ENCODE peak calls at places on chromosome 9, in ten cellular contexts. L is psoas muscle; A is GM12891; J is type B pancreatic cell; F is HT1080; N is activated naive CD4-positive, alpha-beta T cell treated with anti-CD3 and anti-CD28 coated beads, Interleukin-2, amount 50 U/mL, for 72 hours; V is T-helper 2 cell; T is uterus; K is RWPE1; Q is spleen. Y is an unnamed sample.

GRCh38 chr9:5072871-5073270 is 87.8 kb downstream of the JAK2 start:
- DNase-seq in L (no peak), A (no peak), J (no peak), F (no peak), N (no peak), V (no peak), T (no peak), K (no peak), Q (no peak), Y (no peak)

GRCh38 chr9:33180526-33181184 is 13.5 kb upstream of the B4GALT1 start:
- DNase-seq in L (no peak), A (no peak), J (no peak), F (peak), N (no peak), V (no peak), T (no peak), K (no peak), Q (no peak), Y (no peak)

GRCh38 chr9:114091711-114092110 is 7.4 kb downstream of the KIF12 start:
- DNase-seq in L (no peak), A (no peak), J (peak), F (no peak), N (no peak), V (no peak), T (no peak), K (no peak), Q (no peak), Y (no peak)

GRCh38 chr9:129930743-129931142 is 95.5 kb downstream of the USP20 start:
- DNase-seq in L (no peak), A (no peak), J (no peak), F (no peak), N (no peak), V (no peak), T (no peak), K (no peak), Q (no peak), Y (no peak)

GRCh38 chr9:92737611-92738299 is 26.9 kb downstream of the BICD2 start:
- DNase-seq in L (no peak), A (no peak), J (no peak), F (no peak), N (no peak), V (no peak), T (no peak), K (no peak), Q (peak), Y (no peak)

GRCh38 chr9:92538541-92538940 is 2.8 kb upstream of the ECM2 start:
- DNase-seq in L (no peak), A (no peak), J (no peak), F (peak), N (no peak), V (no peak), T (no peak), K (no peak), Q (no peak), Y (no peak)

GRCh38 chr9:19788152-19788551 is 685 bp downstream of the SLC24A2 start:
- DNase-seq in L (no peak), A (no peak), J (no peak), F (no peak), N (no peak), V (no peak), T (no peak), K (no peak), Q (no peak), Y (no peak)

GRCh38 chr9:121328476-121328875 is 41.6 kb downstream of the STOM start:
- DNase-seq in L (no peak), A (no peak), J (no peak), F (no peak), N (no peak), V (no peak), T (no peak), K (no peak), Q (no peak), Y (no peak)

GRCh38 chr9:104856413-104856941 is 71.5 kb downstream of the ABCA1 start:
- DNase-seq in L (no peak), A (no peak), J (no peak), F (no peak), N (no peak), V (no peak), T (no peak), K (no peak), Q (no peak), Y (peak)

GRCh38 chr9:35103660-35104191 is 795 bp upstream of the STOML2 start:
- DNase-seq in L (no peak), A (no peak), J (no peak), F (no peak), N (no peak), V (no peak), T (no peak), K (no peak), Q (no peak), Y (no peak)

GRCh38 chr9:84442712-84443111 is 102.2 kb upstream of the SLC28A3 start:
- DNase-seq in L (no peak), A (no peak), J (no peak), F (no peak), N (no peak), V (no peak), T (no peak), K (no peak), Q (no peak), Y (no peak)

GRCh38 chr9:13719981-13720380 is 440.5 kb upstream of the MPDZ start:
- DNase-seq in L (no peak), A (no peak), J (no peak), F (peak), N (no peak), V (no peak), T (no peak), K (no peak), Q (no peak), Y (no peak)

GRCh38 chr9:38037981-38038306 is 31.1 kb downstream of the SHB start:
- DNase-seq in L (no peak), A (no peak), J (no peak), F (no peak), N (no peak), V (no peak), T (no peak), K (no peak), Q (no peak), Y (no peak)

GRCh38 chr9:132977626-132978450 is 656 bp upstream of the GFI1B start:
- DNase-seq in L (peak), A (peak), J (no peak), F (peak), N (peak), V (peak), T (peak), K (peak), Q (peak), Y (no peak)

GRCh38 chr9:2857564-2858198 is 13.8 kb upstream of the PUM3 start:
- DNase-seq in L (no peak), A (peak), J (peak), F (peak), N (peak), V (no peak), T (peak), K (peak), Q (no peak), Y (no peak)

GRCh38 chr9:7779201-7779600 is 20.4 kb downstream of the DMAC1 start:
- DNase-seq in L (no peak), A (no peak), J (no peak), F (no peak), N (no peak), V (no peak), T (no peak), K (no peak), Q (no peak), Y (no peak)

GRCh38 chr9:120982851-120983250 is 56.3 kb upstream of the TRAF1 start:
- DNase-seq in L (no peak), A (no peak), J (no peak), F (no peak), N (no peak), V (no peak), T (no peak), K (no peak), Q (no peak), Y (no peak)

GRCh38 chr9:133367221-133367620 is 8.6 kb downstream of the SURF4 start:
- DNase-seq in L (no peak), A (no peak), J (no peak), F (no peak), N (no peak), V (no peak), T (no peak), K (no peak), Q (no peak), Y (no peak)

GRCh38 chr9:16575878-16576245 is 294.6 kb downstream of the BNC2 start:
- DNase-seq in L (no peak), A (no peak), J (no peak), F (no peak), N (no peak), V (no peak), T (no peak), K (no peak), Q (no peak), Y (no peak)

GRCh38 chr9:13607746-13608445 is 328.4 kb upstream of the MPDZ start:
- DNase-seq in L (no peak), A (no peak), J (no peak), F (no peak), N (no peak), V (no peak), T (no peak), K (no peak), Q (no peak), Y (no peak)

GRCh38 chr9:134206317-134207300 is 42.2 kb upstream of the RNU6ATAC start:
- DNase-seq in L (peak), A (no peak), J (no peak), F (no peak), N (no peak), V (no peak), T (peak), K (no peak), Q (peak), Y (no peak)

GRCh38 chr9:11064853-11065252 is 452.1 kb upstream of the PTPRD start:
- DNase-seq in L (no peak), A (no peak), J (no peak), F (peak), N (no peak), V (no peak), T (no peak), K (no peak), Q (no peak), Y (no peak)

GRCh38 chr9:38074441-38074943 is 5.5 kb upstream of the SHB start:
- DNase-seq in L (no peak), A (no peak), J (no peak), F (peak), N (no peak), V (no peak), T (no peak), K (no peak), Q (no peak), Y (no peak)

GRCh38 chr9:137138701-137139467 is at the start of gene GRIN1:
- DNase-seq in L (no peak), A (no peak), J (no peak), F (no peak), N (peak), V (no peak), T (no peak), K (peak), Q (no peak), Y (no peak)

GRCh38 chr9:135974220-135974573 is 13.0 kb upstream of the UBAC1 start:
- DNase-seq in L (no peak), A (no peak), J (no peak), F (no peak), N (no peak), V (no peak), T (no peak), K (no peak), Q (no peak), Y (no peak)

GRCh38 chr9:36443581-36443980 is 43.5 kb upstream of the RNF38 start:
- DNase-seq in L (no peak), A (no peak), J (no peak), F (peak), N (no peak), V (no peak), T (no peak), K (peak), Q (no peak), Y (peak)

GRCh38 chr9:16705121-16705604 is 165.3 kb downstream of the BNC2 start:
- DNase-seq in L (peak), A (no peak), J (no peak), F (peak), N (no peak), V (no peak), T (peak), K (peak), Q (no peak), Y (no peak)

GRCh38 chr9:34500623-34501267 is 22.0 kb downstream of the ENHO start:
- DNase-seq in L (peak), A (peak), J (peak), F (peak), N (peak), V (peak), T (peak), K (peak), Q (no peak), Y (no peak)

GRCh38 chr9:115035872-115036612 is 81.9 kb downstream of the TNC start:
- DNase-seq in L (no peak), A (peak), J (no peak), F (no peak), N (no peak), V (no peak), T (no peak), K (peak), Q (no peak), Y (peak)

GRCh38 chr9:69218166-69218565 is 44.1 kb downstream of the TJP2 start:
- DNase-seq in L (no peak), A (no peak), J (no peak), F (no peak), N (no peak), V (no peak), T (no peak), K (no peak), Q (no peak), Y (no peak)

GRCh38 chr9:135702002-135702721 is at the start of gene KCNT1:
- DNase-seq in L (peak), A (peak), J (peak), F (peak), N (peak), V (peak), T (peak), K (peak), Q (no peak), Y (no peak)

GRCh38 chr9:122128432-122129343 is 30.9 kb downstream of the NDUFA8 start:
- DNase-seq in L (peak), A (no peak), J (no peak), F (no peak), N (no peak), V (no peak), T (no peak), K (no peak), Q (no peak), Y (no peak)

GRCh38 chr9:123327697-123328100 is 28.3 kb upstream of the CRB2 start:
- DNase-seq in L (no peak), A (no peak), J (no peak), F (no peak), N (no peak), V (no peak), T (no peak), K (peak), Q (no peak), Y (peak)

GRCh38 chr9:89853931-89854330 is 249.1 kb downstream of the GADD45G start:
- DNase-seq in L (no peak), A (no peak), J (no peak), F (no peak), N (no peak), V (no peak), T (peak), K (no peak), Q (peak), Y (no peak)

GRCh38 chr9:92476962-92477361 is 5.3 kb downstream of the ASPN start:
- DNase-seq in L (no peak), A (no peak), J (no peak), F (no peak), N (no peak), V (no peak), T (no peak), K (no peak), Q (no peak), Y (no peak)

GRCh38 chr9:127194881-127195713 is 69.5 kb upstream of the GARNL3 start:
- DNase-seq in L (peak), A (no peak), J (no peak), F (peak), N (no peak), V (no peak), T (no peak), K (peak), Q (peak), Y (no peak)

GRCh38 chr9:34555002-34555348 is 32.2 kb upstream of the ENHO start:
- DNase-seq in L (peak), A (no peak), J (no peak), F (no peak), N (no peak), V (no peak), T (no peak), K (no peak), Q (peak), Y (no peak)